ENCODE peak calls at places on chromosome 6, in nine cellular contexts. One of them, this sample, is unnamed.

GRCh38 chr6:129679250-129679649 is 30.7 kb downstream of the ARHGAP18 start:
- DNase-seq in PC-9: no peak
- DNase-seq in HCT116: no peak
- DNase-seq in left ventricle myocardium inferior: no peak
- DNase-seq in nephron progenitor cell: no peak
- DNase-seq in glutamatergic neuron: no peak
- DNase-seq in mucosa of descending colon: no peak
- DNase-seq in Calu3: no peak
- DNase-seq in Peyer's patch: no peak
- DNase-seq in this sample: no peak

GRCh38 chr6:88141641-88142298 is 24.4 kb downstream of the CNR1 start:
- DNase-seq in PC-9: no peak
- DNase-seq in Calu3: no peak
- DNase-seq in Peyer's patch: peak
- DNase-seq in left ventricle myocardium inferior: no peak
- DNase-seq in glutamatergic neuron: no peak
- DNase-seq in nephron progenitor cell: no peak
- DNase-seq in mucosa of descending colon: no peak
- DNase-seq in HCT116: no peak
- DNase-seq in this sample: peak

GRCh38 chr6:71375676-71376075 is 87.1 kb downstream of the OGFRL1 start:
- DNase-seq in Calu3: peak
- DNase-seq in HCT116: no peak
- DNase-seq in PC-9: no peak
- DNase-seq in glutamatergic neuron: no peak
- DNase-seq in mucosa of descending colon: no peak
- DNase-seq in Peyer's patch: no peak
- DNase-seq in left ventricle myocardium inferior: no peak
- DNase-seq in nephron progenitor cell: no peak
- DNase-seq in this sample: no peak

GRCh38 chr6:105867280-105867679 is 218.9 kb upstream of the PRDM1 start:
- DNase-seq in glutamatergic neuron: no peak
- DNase-seq in PC-9: no peak
- DNase-seq in Peyer's patch: no peak
- DNase-seq in mucosa of descending colon: no peak
- DNase-seq in nephron progenitor cell: no peak
- DNase-seq in Calu3: no peak
- DNase-seq in left ventricle myocardium inferior: no peak
- DNase-seq in HCT116: no peak
- DNase-seq in this sample: no peak

GRCh38 chr6:34955447-34955846 is 66.4 kb downstream of the ANKS1A start:
- DNase-seq in Peyer's patch: no peak
- DNase-seq in glutamatergic neuron: no peak
- DNase-seq in Calu3: no peak
- DNase-seq in mucosa of descending colon: no peak
- DNase-seq in left ventricle myocardium inferior: no peak
- DNase-seq in HCT116: no peak
- DNase-seq in nephron progenitor cell: no peak
- DNase-seq in PC-9: no peak
- DNase-seq in this sample: no peak

GRCh38 chr6:112065426-112065986 is 11.6 kb downstream of the CCN6 start:
- DNase-seq in HCT116: no peak
- DNase-seq in left ventricle myocardium inferior: no peak
- DNase-seq in glutamatergic neuron: no peak
- DNase-seq in nephron progenitor cell: no peak
- DNase-seq in mucosa of descending colon: no peak
- DNase-seq in Peyer's patch: no peak
- DNase-seq in Calu3: no peak
- DNase-seq in PC-9: peak
- DNase-seq in this sample: no peak

GRCh38 chr6:139240161-139241010 is 51.4 kb downstream of the TXLNB start:
- DNase-seq in glutamatergic neuron: no peak
- DNase-seq in PC-9: no peak
- DNase-seq in mucosa of descending colon: no peak
- DNase-seq in Peyer's patch: peak
- DNase-seq in HCT116: no peak
- DNase-seq in left ventricle myocardium inferior: no peak
- DNase-seq in Calu3: no peak
- DNase-seq in nephron progenitor cell: no peak
- DNase-seq in this sample: no peak

GRCh38 chr6:109105681-109106080 is 10.4 kb downstream of the CEP57L1 start:
- DNase-seq in HCT116: no peak
- DNase-seq in Peyer's patch: no peak
- DNase-seq in PC-9: no peak
- DNase-seq in nephron progenitor cell: no peak
- DNase-seq in Calu3: no peak
- DNase-seq in mucosa of descending colon: no peak
- DNase-seq in left ventricle myocardium inferior: no peak
- DNase-seq in glutamatergic neuron: no peak
- DNase-seq in this sample: no peak

GRCh38 chr6:45054610-45055009 is 273.5 kb upstream of the RUNX2 start:
- DNase-seq in nephron progenitor cell: no peak
- DNase-seq in left ventricle myocardium inferior: no peak
- DNase-seq in glutamatergic neuron: no peak
- DNase-seq in PC-9: no peak
- DNase-seq in mucosa of descending colon: no peak
- DNase-seq in HCT116: no peak
- DNase-seq in Calu3: no peak
- DNase-seq in Peyer's patch: no peak
- DNase-seq in this sample: no peak

GRCh38 chr6:161545741-161546140 is 271.9 kb upstream of the AGPAT4 start:
- DNase-seq in Peyer's patch: no peak
- DNase-seq in nephron progenitor cell: no peak
- DNase-seq in HCT116: no peak
- DNase-seq in glutamatergic neuron: no peak
- DNase-seq in left ventricle myocardium inferior: no peak
- DNase-seq in mucosa of descending colon: no peak
- DNase-seq in PC-9: no peak
- DNase-seq in Calu3: no peak
- DNase-seq in this sample: no peak

GRCh38 chr6:34065470-34066283 is 80.2 kb downstream of the GRM4 start:
- DNase-seq in HCT116: no peak
- DNase-seq in PC-9: no peak
- DNase-seq in nephron progenitor cell: no peak
- DNase-seq in left ventricle myocardium inferior: peak
- DNase-seq in glutamatergic neuron: peak
- DNase-seq in Peyer's patch: no peak
- DNase-seq in mucosa of descending colon: no peak
- DNase-seq in Calu3: no peak
- DNase-seq in this sample: no peak

GRCh38 chr6:119241124-119241491 is 108.5 kb downstream of the MAN1A1 start:
- DNase-seq in glutamatergic neuron: no peak
- DNase-seq in Peyer's patch: peak
- DNase-seq in PC-9: no peak
- DNase-seq in Calu3: no peak
- DNase-seq in left ventricle myocardium inferior: no peak
- DNase-seq in HCT116: no peak
- DNase-seq in nephron progenitor cell: no peak
- DNase-seq in mucosa of descending colon: no peak
- DNase-seq in this sample: no peak

GRCh38 chr6:11343963-11344714 is 111.7 kb upstream of the NEDD9 start:
- DNase-seq in Calu3: peak
- DNase-seq in left ventricle myocardium inferior: no peak
- DNase-seq in glutamatergic neuron: no peak
- DNase-seq in HCT116: peak
- DNase-seq in mucosa of descending colon: no peak
- DNase-seq in PC-9: peak
- DNase-seq in nephron progenitor cell: no peak
- DNase-seq in Peyer's patch: peak
- DNase-seq in this sample: no peak

GRCh38 chr6:51213806-51214205 is 395.1 kb downstream of the TFAP2B start:
- DNase-seq in mucosa of descending colon: no peak
- DNase-seq in glutamatergic neuron: peak
- DNase-seq in Peyer's patch: no peak
- DNase-seq in left ventricle myocardium inferior: no peak
- DNase-seq in Calu3: no peak
- DNase-seq in nephron progenitor cell: peak
- DNase-seq in PC-9: no peak
- DNase-seq in HCT116: no peak
- DNase-seq in this sample: no peak

GRCh38 chr6:154932562-154933027 is 62.5 kb upstream of the TIAM2 start:
- DNase-seq in nephron progenitor cell: no peak
- DNase-seq in HCT116: peak
- DNase-seq in PC-9: peak
- DNase-seq in mucosa of descending colon: no peak
- DNase-seq in left ventricle myocardium inferior: no peak
- DNase-seq in glutamatergic neuron: no peak
- DNase-seq in Peyer's patch: no peak
- DNase-seq in Calu3: no peak
- DNase-seq in this sample: no peak

GRCh38 chr6:113461153-113461897 is 395.8 kb upstream of the MARCKS start:
- DNase-seq in mucosa of descending colon: no peak
- DNase-seq in glutamatergic neuron: no peak
- DNase-seq in HCT116: no peak
- DNase-seq in PC-9: no peak
- DNase-seq in left ventricle myocardium inferior: no peak
- DNase-seq in nephron progenitor cell: no peak
- DNase-seq in Calu3: no peak
- DNase-seq in Peyer's patch: no peak
- DNase-seq in this sample: no peak

GRCh38 chr6:144158133-144158532 is 7.8 kb downstream of the STX11 start:
- DNase-seq in nephron progenitor cell: no peak
- DNase-seq in HCT116: no peak
- DNase-seq in PC-9: peak
- DNase-seq in Peyer's patch: no peak
- DNase-seq in Calu3: no peak
- DNase-seq in left ventricle myocardium inferior: peak
- DNase-seq in glutamatergic neuron: no peak
- DNase-seq in mucosa of descending colon: no peak
- DNase-seq in this sample: no peak

DNA sequence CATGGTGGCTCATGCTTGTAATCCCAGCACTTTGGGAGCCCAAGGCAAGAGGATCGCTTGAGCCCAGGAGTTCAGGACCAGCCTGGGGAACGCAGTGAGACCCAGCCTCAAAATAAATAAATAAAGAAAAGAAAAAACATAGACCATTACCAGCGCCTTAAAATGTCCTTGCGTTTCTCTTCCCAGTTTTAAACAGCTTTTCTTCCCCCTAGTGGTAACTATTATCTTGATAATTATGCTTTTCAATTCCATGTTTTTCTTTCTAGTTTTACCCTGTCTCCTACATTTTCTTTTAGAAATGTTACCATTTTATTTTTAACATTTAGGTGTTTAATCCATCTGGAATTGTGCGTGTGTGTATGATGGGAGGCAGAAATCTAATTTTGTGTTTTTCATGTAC is 24.4 kb downstream of the DNAH8 start:
- DNase-seq in left ventricle myocardium inferior: no peak
- DNase-seq in PC-9: no peak
- DNase-seq in HCT116: no peak
- DNase-seq in glutamatergic neuron: no peak
- DNase-seq in nephron progenitor cell: no peak
- DNase-seq in Peyer's patch: no peak
- DNase-seq in mucosa of descending colon: no peak
- DNase-seq in Calu3: no peak
- DNase-seq in this sample: no peak
- TF ChIP-seq CTCF in left ventricle myocardium inferior: peak
- TF ChIP-seq CTCF in PC-9: no peak
- TF ChIP-seq CTCF in HCT116: peak
- TF ChIP-seq CTCF in glutamatergic neuron: peak
- TF ChIP-seq CTCF in nephron progenitor cell: peak
- TF ChIP-seq CTCF in Peyer's patch: peak
- TF ChIP-seq CTCF in mucosa of descending colon: no peak
- TF ChIP-seq CTCF in Calu3: peak
- TF ChIP-seq CTCF in this sample: no peak

DNA sequence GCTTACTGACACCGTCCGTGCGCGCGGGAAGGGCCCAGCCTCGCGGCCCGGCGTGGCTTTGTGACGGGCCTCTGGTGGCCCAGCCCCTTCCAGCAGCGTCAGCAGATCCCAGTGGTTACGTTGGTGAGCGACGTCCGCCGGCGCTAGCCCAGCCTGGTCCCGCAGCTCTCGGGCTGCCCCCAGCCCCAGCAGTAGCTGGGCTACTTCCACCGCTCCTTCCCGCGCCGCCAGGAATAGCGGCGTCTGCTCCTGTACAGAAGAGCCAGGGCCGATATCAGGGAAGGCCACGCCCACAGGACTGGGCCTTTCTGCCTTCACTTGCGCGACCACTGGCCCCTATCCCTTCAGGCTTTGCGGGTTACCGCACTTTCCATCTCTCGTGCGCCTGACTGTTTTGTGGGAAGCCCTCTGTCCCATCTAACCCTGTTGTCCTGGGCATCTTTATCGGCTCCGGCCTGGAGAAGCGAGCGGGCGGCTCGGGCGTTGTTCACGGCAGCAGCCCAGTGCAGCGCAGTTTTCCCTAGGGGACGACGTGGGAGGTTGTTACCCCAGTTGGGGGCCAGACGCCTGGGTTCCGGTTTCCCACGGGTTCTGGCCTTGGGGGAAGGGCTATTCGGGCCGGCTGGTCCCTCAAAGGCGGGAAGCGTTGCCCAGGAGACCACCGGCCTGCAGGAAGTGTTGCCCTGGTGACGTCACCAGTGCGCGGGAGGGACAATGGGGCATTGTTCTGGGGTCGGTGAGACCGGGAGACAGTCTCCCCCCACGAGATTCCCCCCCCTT is 3.6 kb upstream of the GPSM3 start:
- DNase-seq in Peyer's patch: peak
- DNase-seq in glutamatergic neuron: peak
- DNase-seq in HCT116: peak
- DNase-seq in left ventricle myocardium inferior: peak
- DNase-seq in mucosa of descending colon: peak
- DNase-seq in Calu3: peak
- DNase-seq in PC-9: peak
- DNase-seq in nephron progenitor cell: peak
- DNase-seq in this sample: peak
- TF ChIP-seq CTCF in Peyer's patch: no peak
- TF ChIP-seq CTCF in glutamatergic neuron: peak
- TF ChIP-seq CTCF in HCT116: no peak
- TF ChIP-seq CTCF in left ventricle myocardium inferior: no peak
- TF ChIP-seq CTCF in mucosa of descending colon: no peak
- TF ChIP-seq CTCF in Calu3: no peak
- TF ChIP-seq CTCF in PC-9: no peak
- TF ChIP-seq CTCF in nephron progenitor cell: no peak
- TF ChIP-seq CTCF in this sample: no peak

GRCh38 chr6:43972179-43972914 is 154.9 kb downstream of the MRPL14 start:
- DNase-seq in PC-9: no peak
- DNase-seq in glutamatergic neuron: no peak
- DNase-seq in left ventricle myocardium inferior: no peak
- DNase-seq in HCT116: no peak
- DNase-seq in nephron progenitor cell: no peak
- DNase-seq in mucosa of descending colon: no peak
- DNase-seq in Calu3: no peak
- DNase-seq in Peyer's patch: no peak
- DNase-seq in this sample: no peak
- TF ChIP-seq CTCF in PC-9: no peak
- TF ChIP-seq CTCF in glutamatergic neuron: no peak
- TF ChIP-seq CTCF in left ventricle myocardium inferior: no peak
- TF ChIP-seq CTCF in HCT116: no peak
- TF ChIP-seq CTCF in nephron progenitor cell: no peak
- TF ChIP-seq CTCF in mucosa of descending colon: no peak
- TF ChIP-seq CTCF in Calu3: no peak
- TF ChIP-seq CTCF in Peyer's patch: no peak
- TF ChIP-seq CTCF in this sample: no peak

DNA sequence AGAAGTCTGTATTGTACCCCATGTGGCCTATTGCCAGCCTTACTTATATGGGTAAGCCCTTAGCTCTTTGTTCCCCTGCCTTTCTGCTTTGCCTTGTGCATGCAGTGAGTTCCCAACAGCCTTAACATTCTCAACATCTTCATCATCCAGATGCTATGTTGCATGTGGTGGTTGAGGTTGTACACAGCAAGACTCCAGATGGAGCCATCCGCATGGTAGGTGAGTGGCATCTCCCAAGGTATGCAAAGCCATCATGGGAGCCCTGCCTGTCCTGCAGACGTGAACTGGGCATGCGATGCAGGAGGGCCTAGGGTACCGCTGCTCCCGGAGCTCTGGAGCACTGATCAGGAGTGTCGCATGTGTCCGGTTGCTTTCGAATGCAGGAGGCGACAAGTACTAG is 16.1 kb downstream of the CEP43 start:
- DNase-seq in glutamatergic neuron: no peak
- DNase-seq in HCT116: no peak
- DNase-seq in Peyer's patch: no peak
- DNase-seq in left ventricle myocardium inferior: no peak
- DNase-seq in PC-9: no peak
- DNase-seq in mucosa of descending colon: no peak
- DNase-seq in Calu3: no peak
- DNase-seq in nephron progenitor cell: no peak
- DNase-seq in this sample: no peak
- TF ChIP-seq CTCF in glutamatergic neuron: no peak
- TF ChIP-seq CTCF in HCT116: no peak
- TF ChIP-seq CTCF in Peyer's patch: no peak
- TF ChIP-seq CTCF in left ventricle myocardium inferior: no peak
- TF ChIP-seq CTCF in PC-9: no peak
- TF ChIP-seq CTCF in mucosa of descending colon: no peak
- TF ChIP-seq CTCF in Calu3: no peak
- TF ChIP-seq CTCF in nephron progenitor cell: no peak
- TF ChIP-seq CTCF in this sample: no peak